ENCODE peak calls at places on chromosomes 2 and 18, in nine cellular contexts. One of them, this sample, is unnamed.

GRCh38 chr2:27723372-27724144 is 48.0 kb upstream of the MRPL33 start:
- DNase-seq in stimulated activated CD4-positive, alpha-beta T cell treated with anti-CD3 and anti-CD28 coated beads, Interleukin-4, amount 100 ng/mL, for 1 hour: no peak
- DNase-seq in T-helper 2 cell: no peak
- DNase-seq in kidney: no peak
- DNase-seq in activated CD4-positive, alpha-beta T cell treated with anti-CD3 and anti-CD28 coated beads for 48 hours: peak; percentile 54
- DNase-seq in NCI-H345: peak; percentile 62
- DNase-seq in ovary: peak; percentile 81
- DNase-seq in activated T-cell treated with anti-CD3 and anti-CD28 coated beads, Interleukin-2, amount 50 U/mL, for 48 hours: no peak
- DNase-seq in NT2/D1: peak; percentile 70
- DNase-seq in this sample: no peak

GRCh38 chr2:6078414-6078813 is 386.2 kb downstream of the SOX11 start:
- DNase-seq in NCI-H345: no peak
- DNase-seq in activated CD4-positive, alpha-beta T cell treated with anti-CD3 and anti-CD28 coated beads for 48 hours: no peak
- DNase-seq in T-helper 2 cell: no peak
- DNase-seq in kidney: no peak
- DNase-seq in stimulated activated CD4-positive, alpha-beta T cell treated with anti-CD3 and anti-CD28 coated beads, Interleukin-4, amount 100 ng/mL, for 1 hour: no peak
- DNase-seq in NT2/D1: no peak
- DNase-seq in activated T-cell treated with anti-CD3 and anti-CD28 coated beads, Interleukin-2, amount 50 U/mL, for 48 hours: no peak
- DNase-seq in ovary: no peak
- DNase-seq in this sample: no peak

GRCh38 chr2:22893773-22894517 is 491.0 kb upstream of the KLHL29 start:
- DNase-seq in activated CD4-positive, alpha-beta T cell treated with anti-CD3 and anti-CD28 coated beads for 48 hours: no peak
- DNase-seq in activated T-cell treated with anti-CD3 and anti-CD28 coated beads, Interleukin-2, amount 50 U/mL, for 48 hours: no peak
- DNase-seq in stimulated activated CD4-positive, alpha-beta T cell treated with anti-CD3 and anti-CD28 coated beads, Interleukin-4, amount 100 ng/mL, for 1 hour: no peak
- DNase-seq in kidney: no peak
- DNase-seq in ovary: no peak
- DNase-seq in NT2/D1: no peak
- DNase-seq in NCI-H345: no peak
- DNase-seq in T-helper 2 cell: no peak
- DNase-seq in this sample: no peak

GRCh38 chr18:53457068-53457467 is 767.4 kb downstream of the MBD2 start:
- DNase-seq in NCI-H345: no peak
- DNase-seq in stimulated activated CD4-positive, alpha-beta T cell treated with anti-CD3 and anti-CD28 coated beads, Interleukin-4, amount 100 ng/mL, for 1 hour: no peak
- DNase-seq in ovary: no peak
- DNase-seq in kidney: no peak
- DNase-seq in NT2/D1: no peak
- DNase-seq in activated T-cell treated with anti-CD3 and anti-CD28 coated beads, Interleukin-2, amount 50 U/mL, for 48 hours: no peak
- DNase-seq in T-helper 2 cell: no peak
- DNase-seq in activated CD4-positive, alpha-beta T cell treated with anti-CD3 and anti-CD28 coated beads for 48 hours: no peak
- DNase-seq in this sample: no peak

GRCh38 chr2:230326453-230327417 is at the start of gene SP140L:
- DNase-seq in activated T-cell treated with anti-CD3 and anti-CD28 coated beads, Interleukin-2, amount 50 U/mL, for 48 hours: peak; percentile 78
- DNase-seq in kidney: peak; percentile 92
- DNase-seq in ovary: peak; percentile 66
- DNase-seq in stimulated activated CD4-positive, alpha-beta T cell treated with anti-CD3 and anti-CD28 coated beads, Interleukin-4, amount 100 ng/mL, for 1 hour: peak; percentile 77
- DNase-seq in NCI-H345: no peak
- DNase-seq in T-helper 2 cell: peak; percentile 71
- DNase-seq in NT2/D1: no peak
- DNase-seq in activated CD4-positive, alpha-beta T cell treated with anti-CD3 and anti-CD28 coated beads for 48 hours: peak; percentile 84
- DNase-seq in this sample: peak; percentile 34

GRCh38 chr2:26976242-26976641 is 5.8 kb downstream of the MAPRE3 start:
- DNase-seq in activated CD4-positive, alpha-beta T cell treated with anti-CD3 and anti-CD28 coated beads for 48 hours: no peak
- DNase-seq in T-helper 2 cell: no peak
- DNase-seq in ovary: no peak
- DNase-seq in NT2/D1: no peak
- DNase-seq in kidney: no peak
- DNase-seq in activated T-cell treated with anti-CD3 and anti-CD28 coated beads, Interleukin-2, amount 50 U/mL, for 48 hours: no peak
- DNase-seq in stimulated activated CD4-positive, alpha-beta T cell treated with anti-CD3 and anti-CD28 coated beads, Interleukin-4, amount 100 ng/mL, for 1 hour: no peak
- DNase-seq in NCI-H345: no peak
- DNase-seq in this sample: no peak

GRCh38 chr2:38907743-38908562 is 18.3 kb downstream of the ARHGEF33 start:
- DNase-seq in NCI-H345: no peak
- DNase-seq in NT2/D1: no peak
- DNase-seq in T-helper 2 cell: no peak
- DNase-seq in stimulated activated CD4-positive, alpha-beta T cell treated with anti-CD3 and anti-CD28 coated beads, Interleukin-4, amount 100 ng/mL, for 1 hour: no peak
- DNase-seq in kidney: no peak
- DNase-seq in activated CD4-positive, alpha-beta T cell treated with anti-CD3 and anti-CD28 coated beads for 48 hours: peak; percentile 19
- DNase-seq in ovary: no peak
- DNase-seq in activated T-cell treated with anti-CD3 and anti-CD28 coated beads, Interleukin-2, amount 50 U/mL, for 48 hours: peak; percentile 31
- DNase-seq in this sample: no peak

GRCh38 chr2:11417946-11418585 is 47.9 kb downstream of the E2F6 start:
- DNase-seq in activated CD4-positive, alpha-beta T cell treated with anti-CD3 and anti-CD28 coated beads for 48 hours: peak; percentile 32
- DNase-seq in kidney: no peak
- DNase-seq in stimulated activated CD4-positive, alpha-beta T cell treated with anti-CD3 and anti-CD28 coated beads, Interleukin-4, amount 100 ng/mL, for 1 hour: no peak
- DNase-seq in activated T-cell treated with anti-CD3 and anti-CD28 coated beads, Interleukin-2, amount 50 U/mL, for 48 hours: no peak
- DNase-seq in ovary: no peak
- DNase-seq in NT2/D1: peak; percentile 46
- DNase-seq in T-helper 2 cell: no peak
- DNase-seq in NCI-H345: no peak
- DNase-seq in this sample: no peak

GRCh38 chr2:201420442-201421113 is 30.7 kb downstream of the TRAK2 start:
- DNase-seq in activated T-cell treated with anti-CD3 and anti-CD28 coated beads, Interleukin-2, amount 50 U/mL, for 48 hours: no peak
- DNase-seq in NCI-H345: no peak
- DNase-seq in T-helper 2 cell: no peak
- DNase-seq in activated CD4-positive, alpha-beta T cell treated with anti-CD3 and anti-CD28 coated beads for 48 hours: no peak
- DNase-seq in NT2/D1: no peak
- DNase-seq in kidney: no peak
- DNase-seq in ovary: no peak
- DNase-seq in stimulated activated CD4-positive, alpha-beta T cell treated with anti-CD3 and anti-CD28 coated beads, Interleukin-4, amount 100 ng/mL, for 1 hour: no peak
- DNase-seq in this sample: no peak

GRCh38 chr18:79853993-79854364 is 56.2 kb downstream of the KCNG2 start:
- DNase-seq in NCI-H345: no peak
- DNase-seq in NT2/D1: no peak
- DNase-seq in ovary: no peak
- DNase-seq in stimulated activated CD4-positive, alpha-beta T cell treated with anti-CD3 and anti-CD28 coated beads, Interleukin-4, amount 100 ng/mL, for 1 hour: no peak
- DNase-seq in activated T-cell treated with anti-CD3 and anti-CD28 coated beads, Interleukin-2, amount 50 U/mL, for 48 hours: no peak
- DNase-seq in kidney: no peak
- DNase-seq in activated CD4-positive, alpha-beta T cell treated with anti-CD3 and anti-CD28 coated beads for 48 hours: no peak
- DNase-seq in T-helper 2 cell: no peak
- DNase-seq in this sample: no peak

GRCh38 chr2:146129231-146129630 is 1609.3 kb upstream of the ZEB2 start:
- DNase-seq in NCI-H345: no peak
- DNase-seq in kidney: no peak
- DNase-seq in NT2/D1: no peak
- DNase-seq in ovary: no peak
- DNase-seq in stimulated activated CD4-positive, alpha-beta T cell treated with anti-CD3 and anti-CD28 coated beads, Interleukin-4, amount 100 ng/mL, for 1 hour: no peak
- DNase-seq in activated T-cell treated with anti-CD3 and anti-CD28 coated beads, Interleukin-2, amount 50 U/mL, for 48 hours: no peak
- DNase-seq in T-helper 2 cell: no peak
- DNase-seq in activated CD4-positive, alpha-beta T cell treated with anti-CD3 and anti-CD28 coated beads for 48 hours: no peak
- DNase-seq in this sample: no peak

GRCh38 chr2:101873543-101873942 is 118.2 kb upstream of the IL1R2 start:
- DNase-seq in stimulated activated CD4-positive, alpha-beta T cell treated with anti-CD3 and anti-CD28 coated beads, Interleukin-4, amount 100 ng/mL, for 1 hour: no peak
- DNase-seq in NCI-H345: no peak
- DNase-seq in activated T-cell treated with anti-CD3 and anti-CD28 coated beads, Interleukin-2, amount 50 U/mL, for 48 hours: no peak
- DNase-seq in T-helper 2 cell: no peak
- DNase-seq in kidney: no peak
- DNase-seq in ovary: no peak
- DNase-seq in activated CD4-positive, alpha-beta T cell treated with anti-CD3 and anti-CD28 coated beads for 48 hours: no peak
- DNase-seq in NT2/D1: no peak
- DNase-seq in this sample: no peak

GRCh38 chr2:130916438-130916705 is 79.7 kb downstream of the ARHGEF4 start:
- DNase-seq in activated CD4-positive, alpha-beta T cell treated with anti-CD3 and anti-CD28 coated beads for 48 hours: no peak
- DNase-seq in NT2/D1: no peak
- DNase-seq in activated T-cell treated with anti-CD3 and anti-CD28 coated beads, Interleukin-2, amount 50 U/mL, for 48 hours: no peak
- DNase-seq in NCI-H345: no peak
- DNase-seq in stimulated activated CD4-positive, alpha-beta T cell treated with anti-CD3 and anti-CD28 coated beads, Interleukin-4, amount 100 ng/mL, for 1 hour: no peak
- DNase-seq in kidney: no peak
- DNase-seq in ovary: no peak
- DNase-seq in T-helper 2 cell: no peak
- DNase-seq in this sample: no peak

GRCh38 chr2:112881217-112882000 is 29.6 kb upstream of the IL37 start:
- DNase-seq in activated T-cell treated with anti-CD3 and anti-CD28 coated beads, Interleukin-2, amount 50 U/mL, for 48 hours: peak; percentile 47
- DNase-seq in stimulated activated CD4-positive, alpha-beta T cell treated with anti-CD3 and anti-CD28 coated beads, Interleukin-4, amount 100 ng/mL, for 1 hour: peak; percentile 31
- DNase-seq in NCI-H345: no peak
- DNase-seq in kidney: no peak
- DNase-seq in NT2/D1: no peak
- DNase-seq in T-helper 2 cell: no peak
- DNase-seq in ovary: no peak
- DNase-seq in activated CD4-positive, alpha-beta T cell treated with anti-CD3 and anti-CD28 coated beads for 48 hours: peak; percentile 48
- DNase-seq in this sample: peak; percentile 94

GRCh38 chr2:219289537-219290361 is 10.6 kb downstream of the DNAJB2 start:
- DNase-seq in activated T-cell treated with anti-CD3 and anti-CD28 coated beads, Interleukin-2, amount 50 U/mL, for 48 hours: no peak
- DNase-seq in NCI-H345: no peak
- DNase-seq in activated CD4-positive, alpha-beta T cell treated with anti-CD3 and anti-CD28 coated beads for 48 hours: no peak
- DNase-seq in ovary: peak; percentile 93
- DNase-seq in T-helper 2 cell: no peak
- DNase-seq in stimulated activated CD4-positive, alpha-beta T cell treated with anti-CD3 and anti-CD28 coated beads, Interleukin-4, amount 100 ng/mL, for 1 hour: no peak
- DNase-seq in kidney: peak; percentile 87
- DNase-seq in NT2/D1: no peak
- DNase-seq in this sample: no peak

GRCh38 chr2:49265471-49265870 is 111.2 kb upstream of the FSHR start:
- DNase-seq in activated T-cell treated with anti-CD3 and anti-CD28 coated beads, Interleukin-2, amount 50 U/mL, for 48 hours: no peak
- DNase-seq in activated CD4-positive, alpha-beta T cell treated with anti-CD3 and anti-CD28 coated beads for 48 hours: no peak
- DNase-seq in NCI-H345: no peak
- DNase-seq in stimulated activated CD4-positive, alpha-beta T cell treated with anti-CD3 and anti-CD28 coated beads, Interleukin-4, amount 100 ng/mL, for 1 hour: no peak
- DNase-seq in ovary: no peak
- DNase-seq in NT2/D1: no peak
- DNase-seq in kidney: no peak
- DNase-seq in T-helper 2 cell: no peak
- DNase-seq in this sample: no peak

GRCh38 chr2:188132385-188132784 is 159.3 kb upstream of the GULP1 start:
- DNase-seq in NT2/D1: no peak
- DNase-seq in ovary: no peak
- DNase-seq in activated CD4-positive, alpha-beta T cell treated with anti-CD3 and anti-CD28 coated beads for 48 hours: no peak
- DNase-seq in NCI-H345: peak; percentile 5
- DNase-seq in stimulated activated CD4-positive, alpha-beta T cell treated with anti-CD3 and anti-CD28 coated beads, Interleukin-4, amount 100 ng/mL, for 1 hour: no peak
- DNase-seq in kidney: no peak
- DNase-seq in T-helper 2 cell: no peak
- DNase-seq in activated T-cell treated with anti-CD3 and anti-CD28 coated beads, Interleukin-2, amount 50 U/mL, for 48 hours: no peak
- DNase-seq in this sample: no peak

GRCh38 chr2:119426801-119427395 is 4.8 kb upstream of the TMEM37 start:
- DNase-seq in T-helper 2 cell: no peak
- DNase-seq in NCI-H345: no peak
- DNase-seq in activated CD4-positive, alpha-beta T cell treated with anti-CD3 and anti-CD28 coated beads for 48 hours: no peak
- DNase-seq in NT2/D1: no peak
- DNase-seq in kidney: peak; percentile 86
- DNase-seq in stimulated activated CD4-positive, alpha-beta T cell treated with anti-CD3 and anti-CD28 coated beads, Interleukin-4, amount 100 ng/mL, for 1 hour: no peak
- DNase-seq in activated T-cell treated with anti-CD3 and anti-CD28 coated beads, Interleukin-2, amount 50 U/mL, for 48 hours: no peak
- DNase-seq in ovary: peak; percentile 92
- DNase-seq in this sample: no peak

GRCh38 chr2:120520929-120521912 is 175.3 kb downstream of the INHBB start:
- DNase-seq in NT2/D1: peak; percentile 44
- DNase-seq in stimulated activated CD4-positive, alpha-beta T cell treated with anti-CD3 and anti-CD28 coated beads, Interleukin-4, amount 100 ng/mL, for 1 hour: no peak
- DNase-seq in kidney: peak; percentile 41
- DNase-seq in T-helper 2 cell: no peak
- DNase-seq in activated T-cell treated with anti-CD3 and anti-CD28 coated beads, Interleukin-2, amount 50 U/mL, for 48 hours: peak; percentile 60
- DNase-seq in activated CD4-positive, alpha-beta T cell treated with anti-CD3 and anti-CD28 coated beads for 48 hours: peak; percentile 63
- DNase-seq in ovary: no peak
- DNase-seq in NCI-H345: peak; percentile 57
- DNase-seq in this sample: no peak

GRCh38 chr18:77250501-77250925 is 865 bp downstream of the GALR1 start:
- DNase-seq in NCI-H345: no peak
- DNase-seq in stimulated activated CD4-positive, alpha-beta T cell treated with anti-CD3 and anti-CD28 coated beads, Interleukin-4, amount 100 ng/mL, for 1 hour: no peak
- DNase-seq in T-helper 2 cell: no peak
- DNase-seq in ovary: no peak
- DNase-seq in NT2/D1: no peak
- DNase-seq in activated CD4-positive, alpha-beta T cell treated with anti-CD3 and anti-CD28 coated beads for 48 hours: peak; percentile 13
- DNase-seq in activated T-cell treated with anti-CD3 and anti-CD28 coated beads, Interleukin-2, amount 50 U/mL, for 48 hours: peak; percentile 22
- DNase-seq in kidney: peak; percentile 69
- DNase-seq in this sample: no peak

GRCh38 chr18:79447703-79448367 is 52.1 kb downstream of the NFATC1 start:
- DNase-seq in NT2/D1: no peak
- DNase-seq in kidney: no peak
- DNase-seq in activated CD4-positive, alpha-beta T cell treated with anti-CD3 and anti-CD28 coated beads for 48 hours: peak; percentile 36
- DNase-seq in ovary: no peak
- DNase-seq in T-helper 2 cell: no peak
- DNase-seq in NCI-H345: no peak
- DNase-seq in activated T-cell treated with anti-CD3 and anti-CD28 coated beads, Interleukin-2, amount 50 U/mL, for 48 hours: no peak
- DNase-seq in stimulated activated CD4-positive, alpha-beta T cell treated with anti-CD3 and anti-CD28 coated beads, Interleukin-4, amount 100 ng/mL, for 1 hour: no peak
- DNase-seq in this sample: no peak

GRCh38 chr2:241803387-241804325 is 5.3 kb upstream of the NEU4 start:
- DNase-seq in ovary: peak; percentile 59
- DNase-seq in stimulated activated CD4-positive, alpha-beta T cell treated with anti-CD3 and anti-CD28 coated beads, Interleukin-4, amount 100 ng/mL, for 1 hour: peak; percentile 47
- DNase-seq in T-helper 2 cell: no peak
- DNase-seq in activated T-cell treated with anti-CD3 and anti-CD28 coated beads, Interleukin-2, amount 50 U/mL, for 48 hours: peak; percentile 68
- DNase-seq in activated CD4-positive, alpha-beta T cell treated with anti-CD3 and anti-CD28 coated beads for 48 hours: peak; percentile 63
- DNase-seq in NCI-H345: peak; percentile 44
- DNase-seq in NT2/D1: no peak
- DNase-seq in kidney: peak; percentile 93
- DNase-seq in this sample: no peak

This sample was measured in HS-27A.